ENCODE peak calls at places on chromosome 2, in eight cellular contexts. T is upper lobe of left lung, U is K562, Q is sigmoid colon, Z is spleen, I is breast epithelium, O is transverse colon, R is endothelial cell of umbilical vein. A is an unnamed sample.

GRCh38 chr2:22634167-22634566 is 750.8 kb upstream of the KLHL29 start:
- DNase-seq in O (no peak), T (no peak), U (no peak), Z (no peak), R (no peak), Q (no peak), I (no peak), A (no peak)

GRCh38 chr2:58237741-58238140 is 3.4 kb downstream of the FANCL start:
- DNase-seq in R (no peak), O (no peak), Z (no peak), U (no peak), Q (no peak), I (no peak), T (no peak), A (no peak)

GRCh38 chr2:234032301-234032856 is 18.1 kb upstream of the SPP2 start:
- DNase-seq in Z (no peak), I (no peak), Q (no peak), T (no peak), O (peak; percentile 23), R (peak; percentile 57), U (no peak), A (no peak)

GRCh38 chr2:222959358-222959757 is 92.6 kb upstream of the KCNE4 start:
- DNase-seq in I (no peak), U (no peak), O (no peak), Z (no peak), Q (no peak), R (no peak), T (no peak), A (no peak)

GRCh38 chr2:185859506-185859905 is 120.9 kb downstream of the FSIP2 start:
- DNase-seq in R (no peak), O (no peak), I (no peak), T (no peak), U (no peak), Z (no peak), Q (no peak), A (no peak)

GRCh38 chr2:46780801-46781445 is 134.7 kb downstream of the MCFD2 start:
- DNase-seq in T (peak; percentile 27), O (peak; percentile 33), U (peak; percentile 48), R (no peak), I (no peak), Z (no peak), Q (peak; percentile 91), A (no peak)

GRCh38 chr2:206740800-206741199 is 22.6 kb upstream of the DYTN start:
- DNase-seq in Q (no peak), R (no peak), Z (no peak), T (no peak), O (no peak), I (no peak), U (no peak), A (no peak)

GRCh38 chr2:191501390-191502168 is 176.4 kb upstream of the NABP1 start:
- DNase-seq in T (no peak), Z (no peak), U (no peak), Q (no peak), I (no peak), R (peak; percentile 59), O (no peak), A (no peak)

GRCh38 chr2:58054264-58054663 is 7.7 kb downstream of the VRK2 start:
- DNase-seq in I (no peak), R (no peak), Z (no peak), U (no peak), Q (no peak), T (no peak), O (no peak), A (no peak)

GRCh38 chr2:128958241-128958640 is 639.6 kb upstream of the HS6ST1 start:
- DNase-seq in T (no peak), U (no peak), I (no peak), R (no peak), Z (no peak), O (no peak), Q (no peak), A (no peak)

GRCh38 chr2:61443342-61444041 is 27.4 kb downstream of the USP34 start:
- DNase-seq in U (no peak), O (no peak), R (no peak), Z (no peak), Q (no peak), T (no peak), I (no peak), A (no peak)
- TF ChIP-seq POLR2AphosphoS5 in U (no peak), O (no peak), R (no peak), Z (no peak), Q (no peak), T (no peak), I (no peak), A (no peak)

DNA sequence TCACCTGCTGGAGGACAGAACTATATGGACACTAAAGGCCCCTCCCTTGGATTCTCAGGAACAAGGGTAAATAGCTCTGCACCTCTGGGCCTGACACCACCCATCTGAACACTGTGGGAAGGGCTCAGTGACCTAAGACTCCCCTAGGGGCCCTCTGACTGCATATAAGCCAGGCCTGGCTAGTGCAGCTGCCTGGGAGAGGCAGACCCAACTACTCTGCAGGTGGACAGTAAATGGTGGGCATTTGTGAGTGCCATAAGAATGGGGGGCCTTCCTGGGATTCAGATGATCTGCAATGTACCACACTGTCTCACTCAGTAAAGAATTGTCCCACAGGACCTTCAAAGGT is 11.2 kb upstream of the WIPF1 start:
- DNase-seq in Z (no peak), O (no peak), U (no peak), I (no peak), R (no peak), T (no peak), Q (no peak), A (no peak)
- TF ChIP-seq POLR2A in Z (no peak), O (no peak), U (no peak), I (no peak), R (no peak), T (no peak), Q (no peak), A (peak; percentile 86)

DNA sequence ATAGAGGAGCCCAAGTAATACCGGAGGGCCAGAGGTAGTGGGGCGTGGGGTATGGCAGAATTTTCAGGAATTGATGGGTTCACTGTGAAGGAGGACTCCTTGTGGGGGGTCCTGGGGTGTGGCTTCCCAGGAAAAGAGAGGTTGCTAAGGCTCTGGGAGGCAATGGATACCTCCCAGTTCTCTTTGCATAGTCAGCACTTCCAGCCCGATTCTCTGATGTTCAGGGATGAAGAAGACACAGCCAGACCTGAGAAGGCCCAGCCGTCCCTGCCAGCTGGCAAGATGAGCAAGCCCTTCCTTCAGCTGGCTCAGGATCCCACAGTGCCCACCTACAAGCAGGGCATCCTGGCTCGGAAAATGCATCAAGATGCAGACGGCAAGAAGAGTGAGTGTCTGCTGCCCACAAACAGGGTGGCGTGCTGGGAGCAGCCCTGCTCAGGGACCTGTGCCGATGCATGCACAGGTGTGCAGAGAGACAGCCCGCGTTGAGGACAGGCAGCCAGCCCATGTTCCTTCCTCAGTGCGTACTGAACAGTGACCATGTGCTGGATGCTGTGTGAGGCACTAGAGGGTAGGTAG is 22.2 kb downstream of the PSD4 start:
- DNase-seq in Z (peak; percentile 59), R (no peak), O (no peak), Q (no peak), T (no peak), I (no peak), U (no peak), A (no peak)
- TF ChIP-seq POLR2AphosphoS5 in Z (no peak), R (no peak), O (no peak), Q (no peak), T (no peak), I (no peak), U (no peak), A (no peak)

GRCh38 chr2:197296861-197297260 is 13.7 kb downstream of the ANKRD44 start:
- DNase-seq in R (no peak), I (no peak), T (no peak), Q (no peak), O (no peak), Z (no peak), U (no peak), A (no peak)

GRCh38 chr2:197297262-197297661 is 13.3 kb downstream of the ANKRD44 start:
- DNase-seq in U (no peak), R (no peak), T (no peak), Q (no peak), O (no peak), I (no peak), Z (no peak), A (no peak)

GRCh38 chr2:197297772-197298318 is 12.7 kb downstream of the ANKRD44 start:
- DNase-seq in U (no peak), I (no peak), T (no peak), R (no peak), Q (no peak), O (no peak), Z (no peak), A (no peak)

GRCh38 chr2:197298609-197299008 is 12.0 kb downstream of the ANKRD44 start:
- DNase-seq in I (no peak), T (no peak), O (no peak), U (no peak), Z (no peak), R (no peak), Q (no peak), A (no peak)

DNA sequence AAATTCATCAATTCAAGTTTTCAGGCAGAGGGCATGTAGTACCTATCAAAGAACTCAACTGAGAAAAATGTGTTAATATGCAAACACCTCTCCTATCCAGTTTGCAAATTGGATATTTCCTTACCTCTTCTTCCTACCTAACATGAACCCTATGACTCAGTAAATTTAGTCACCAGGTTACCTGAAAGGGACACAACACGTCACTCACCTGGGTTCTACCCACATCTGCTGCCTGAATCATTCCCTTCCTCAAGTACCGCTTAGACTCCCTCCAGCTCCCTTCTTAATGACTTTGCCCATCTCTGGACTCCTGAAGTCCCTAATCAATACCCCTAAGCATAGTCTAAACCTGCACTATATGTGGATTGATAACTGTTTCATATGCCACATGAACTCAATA is 10.4 kb downstream of the ANKRD44 start:
- DNase-seq in U (no peak), T (no peak), O (no peak), R (no peak), Z (no peak), Q (no peak), I (no peak), A (no peak)
- TF ChIP-seq POLR2A in U (no peak), T (no peak), O (no peak), R (no peak), Z (no peak), Q (no peak), I (no peak), A (no peak)

DNA sequence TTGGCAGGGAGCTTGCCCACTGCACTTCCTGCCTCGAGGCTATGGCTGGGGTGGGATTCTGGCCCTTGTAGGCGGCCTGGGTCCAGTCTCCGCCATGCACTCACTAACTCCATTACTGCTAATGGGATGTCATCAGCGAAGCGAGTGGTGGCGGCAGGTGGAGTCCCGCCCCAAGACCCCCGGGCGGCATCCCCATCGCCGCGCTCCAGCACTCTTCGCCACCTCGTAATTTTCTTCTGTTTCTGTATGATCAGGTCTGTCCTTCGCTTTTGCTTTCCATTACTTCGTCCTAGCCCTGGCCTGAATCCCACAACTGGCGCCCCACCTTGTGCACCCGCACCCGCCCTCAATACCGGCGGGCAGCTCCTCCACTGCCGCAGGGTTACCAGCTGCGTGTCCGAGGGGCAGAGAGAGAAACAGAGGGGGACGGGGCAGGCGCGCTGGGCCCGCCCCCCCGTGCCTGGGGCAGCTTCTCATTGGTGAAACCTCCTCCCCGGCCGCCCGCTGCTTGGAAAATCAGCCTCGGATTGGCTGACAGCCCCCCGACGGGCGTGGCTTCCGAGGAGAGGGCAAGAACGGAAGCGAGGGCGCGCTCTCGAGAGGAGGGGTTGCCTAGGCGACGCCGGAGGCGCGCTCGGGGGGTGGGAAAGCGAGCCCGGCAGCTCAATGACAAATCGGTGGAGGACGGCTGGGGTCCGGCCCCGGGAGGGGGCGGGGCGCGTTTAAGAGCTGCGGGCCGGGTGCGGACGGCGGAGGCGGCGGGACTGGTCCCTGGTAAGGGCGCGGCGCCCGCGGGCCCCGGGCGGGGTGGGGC is at the start of gene RALB:
- DNase-seq in Q (peak; percentile 100), R (peak; percentile 100), Z (peak; percentile 100), O (peak; percentile 100), I (peak; percentile 99), U (peak; percentile 96), T (peak; percentile 99), A (peak; percentile 99)
- TF ChIP-seq POLR2AphosphoS5 in Q (peak; percentile 84), R (peak; percentile 89), Z (peak; percentile 94), O (peak; percentile 88), I (peak; percentile 60), U (no peak), T (peak; percentile 87), A (no peak)